ENCODE peak calls at places on chromosomes 13 and 19, in four cellular contexts. J is CD8-positive, alpha-beta memory T cell; U is lung; H is heart left ventricle. F is an unnamed sample.

GRCh38 chr13:99659234-99659633 is 158.0 kb downstream of the TM9SF2 start:
- DNase-seq in J (peak; percentile 7), H (no peak), U (no peak), F (no peak)

GRCh38 chr19:6876790-6877189 is 10.6 kb upstream of the ADGRE1 start:
- DNase-seq in J (no peak), U (no peak), H (no peak), F (no peak)

GRCh38 chr13:81659984-81660383 is 1319.1 kb upstream of the SPRY2 start:
- DNase-seq in J (no peak), U (no peak), H (no peak), F (no peak)

GRCh38 chr19:41706741-41707501 is 1.5 kb upstream of the CEACAM5 start:
- DNase-seq in H (no peak), U (peak; percentile 74), J (peak; percentile 73), F (peak; percentile 75)

GRCh38 chr13:20197361-20197834 is 4.7 kb upstream of the GJB2 start:
- DNase-seq in U (no peak), J (peak; percentile 44), H (no peak), F (no peak)

GRCh38 chr19:5534787-5535586 is 32.8 kb downstream of the TINCR start:
- DNase-seq in J (no peak), U (no peak), H (no peak), F (no peak)

GRCh38 chr19:14381689-14382474 is 638 bp downstream of the ADGRE5 start:
- DNase-seq in J (peak; percentile 90), H (peak; percentile 43), U (peak; percentile 65), F (peak; percentile 52)

GRCh38 chr13:31850041-31850440 is 110.7 kb downstream of the RXFP2 start:
- DNase-seq in J (no peak), U (no peak), H (no peak), F (no peak)

GRCh38 chr19:48806818-48807589 is 3.8 kb downstream of the BCAT2 start:
- DNase-seq in H (no peak), J (no peak), U (no peak), F (no peak)

GRCh38 chr13:59178344-59178743 is 985.4 kb downstream of the DIAPH3 start:
- DNase-seq in H (no peak), J (no peak), U (no peak), F (no peak)

GRCh38 chr13:98112456-98112855 is 30.4 kb upstream of the FARP1 start:
- DNase-seq in H (no peak), J (no peak), U (no peak), F (no peak)

GRCh38 chr13:24339937-24340607 is 30.7 kb downstream of the C1QTNF9 start:
- DNase-seq in J (no peak), H (no peak), U (no peak), F (no peak)

GRCh38 chr13:99590519-99591011 is 89.3 kb downstream of the TM9SF2 start:
- DNase-seq in U (no peak), H (no peak), J (no peak), F (no peak)

GRCh38 chr13:98749501-98749900 is 3.0 kb downstream of the SLC15A1 start:
- DNase-seq in J (no peak), U (no peak), H (no peak), F (no peak)

GRCh38 chr19:21851596-21852345 is 15.8 kb upstream of the ZNF43 start:
- DNase-seq in J (peak; percentile 89), U (peak; percentile 96), H (peak; percentile 96), F (peak; percentile 92)

DNA sequence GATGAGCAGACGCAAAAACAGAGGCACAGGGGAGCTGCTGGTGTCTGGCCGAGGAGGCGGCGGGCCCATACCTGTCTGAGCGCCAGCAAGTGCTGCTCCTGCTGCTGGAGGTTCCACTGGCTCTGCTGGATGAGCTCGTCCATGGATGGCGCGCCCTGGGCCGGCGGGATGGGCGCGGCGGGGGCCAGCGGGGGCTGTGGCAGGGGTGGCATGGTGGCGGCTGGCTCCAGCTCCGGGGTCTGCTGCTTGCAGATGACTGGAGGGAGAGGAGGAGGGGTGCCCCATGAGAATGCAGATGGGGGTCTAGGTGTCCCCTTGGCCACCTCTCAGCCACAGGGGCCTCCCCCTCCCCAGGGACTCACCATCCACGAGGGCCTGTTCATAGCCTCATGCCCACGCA is 6.9 kb downstream of the CHERP start:
- DNase-seq in U (no peak), H (no peak), J (no peak), F (no peak)
- H3K36me3 ChIP-seq in U (peaks cover 12% of the 10 kb centered on the region), H (peaks cover 88% of the 10 kb centered on the region), J (peaks cover 34% of the 10 kb centered on the region), F (peaks cover 6% of the 10 kb centered on the region)

GRCh38 chr13:40961224-40961623 is 57.9 kb downstream of the ELF1 start:
- DNase-seq in U (no peak), J (no peak), H (no peak), F (no peak)

GRCh38 chr13:40958655-40959054 is 60.5 kb downstream of the ELF1 start:
- DNase-seq in U (no peak), J (no peak), H (no peak), F (no peak)

GRCh38 chr13:40963927-40964326 is 55.2 kb downstream of the ELF1 start:
- DNase-seq in U (no peak), J (no peak), H (no peak), F (no peak)

GRCh38 chr13:40961826-40962225 is 57.3 kb downstream of the ELF1 start:
- DNase-seq in H (no peak), U (no peak), J (no peak), F (no peak)

DNA sequence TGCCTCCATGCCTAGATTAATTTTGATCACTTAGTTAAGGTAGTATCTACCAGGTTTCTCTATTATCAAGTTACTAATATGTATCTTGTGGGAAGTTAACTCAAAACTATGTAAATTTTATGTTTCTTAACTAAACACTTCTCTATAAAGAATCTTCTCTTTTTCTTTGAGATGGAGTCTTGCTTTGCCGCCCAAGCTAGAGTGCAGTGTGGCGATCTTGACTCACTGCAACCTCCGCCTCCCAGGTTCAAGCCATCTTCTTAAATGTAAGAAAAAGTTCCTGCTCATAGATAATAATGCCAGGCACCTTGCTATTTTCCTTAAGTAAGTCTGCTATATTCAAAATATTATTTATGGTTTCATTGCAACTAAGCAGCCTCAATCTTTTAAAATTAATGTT is 58.4 kb downstream of the ELF1 start:
- DNase-seq in H (no peak), U (no peak), J (no peak), F (no peak)
- H3K27ac ChIP-seq in H (no peak overlapping the region), U (no peak overlapping the region), J (no peak overlapping the region), F (no peak overlapping the region)

DNA sequence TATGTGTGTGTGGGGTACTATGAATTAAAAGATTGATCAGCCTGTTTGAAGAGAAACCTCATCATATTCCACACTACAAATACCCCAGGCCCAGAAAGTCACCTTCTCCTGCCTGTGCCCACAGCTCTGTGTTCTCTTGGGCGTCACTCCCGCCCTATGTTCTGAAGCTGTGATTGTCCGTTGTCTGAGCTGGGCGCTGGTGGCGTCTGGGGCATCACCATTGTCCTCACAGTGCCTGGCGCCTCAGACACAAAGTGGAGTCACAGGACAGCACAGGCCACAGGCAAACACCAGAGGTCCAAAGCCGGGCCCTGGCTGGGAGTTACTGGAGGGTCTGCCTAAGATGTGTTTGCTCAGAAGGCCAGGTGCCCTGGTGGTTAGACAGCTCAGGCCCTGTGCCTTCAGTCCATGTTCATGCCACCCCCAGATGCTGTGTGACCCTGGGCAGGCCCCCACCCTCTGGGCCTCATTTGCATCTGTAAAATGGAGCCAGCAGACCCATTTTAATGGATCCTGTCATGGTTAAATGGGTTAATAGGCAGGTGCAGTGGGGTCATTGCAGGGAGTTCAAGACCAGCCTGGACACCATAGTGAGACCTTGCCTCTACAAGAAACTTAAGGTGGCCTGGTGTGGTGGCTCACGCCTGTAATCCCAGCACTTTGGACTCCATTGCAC is 34.5 kb downstream of the DNM2 start:
- DNase-seq in U (no peak), J (no peak), H (no peak), F (no peak)
- H3K4me1 ChIP-seq in U (peaks cover 12% of the 10 kb centered on the region), J (peaks cover 90% of the 10 kb centered on the region), H (peaks cover 24% of the 10 kb centered on the region), F (peaks cover 54% of the 10 kb centered on the region)

GRCh38 chr13:113991676-113992179 is 17.9 kb upstream of the C13orf46 start:
- DNase-seq in H (no peak), J (no peak), U (no peak), F (no peak)
- H3K36me3 ChIP-seq in H (peaks cover 21% of the 10 kb centered on the region), J (peaks cover 56% of the 10 kb centered on the region), U (no peaks in the 10 kb centered on the region), F (no peaks in the 10 kb centered on the region)

GRCh38 chr19:39533791-39534190 is 1.1 kb upstream of the EID2B start:
- DNase-seq in U (no peak), H (no peak), J (no peak), F (no peak)

GRCh38 chr19:39531834-39532232 is 819 bp downstream of the EID2B start:
- DNase-seq in H (no peak), U (no peak), J (no peak), F (no peak)

GRCh38 chr19:39532233-39533002 is at the start of gene EID2B:
- DNase-seq in J (peak; percentile 91), U (peak; percentile 95), H (peak; percentile 95), F (peak; percentile 96)

DNA sequence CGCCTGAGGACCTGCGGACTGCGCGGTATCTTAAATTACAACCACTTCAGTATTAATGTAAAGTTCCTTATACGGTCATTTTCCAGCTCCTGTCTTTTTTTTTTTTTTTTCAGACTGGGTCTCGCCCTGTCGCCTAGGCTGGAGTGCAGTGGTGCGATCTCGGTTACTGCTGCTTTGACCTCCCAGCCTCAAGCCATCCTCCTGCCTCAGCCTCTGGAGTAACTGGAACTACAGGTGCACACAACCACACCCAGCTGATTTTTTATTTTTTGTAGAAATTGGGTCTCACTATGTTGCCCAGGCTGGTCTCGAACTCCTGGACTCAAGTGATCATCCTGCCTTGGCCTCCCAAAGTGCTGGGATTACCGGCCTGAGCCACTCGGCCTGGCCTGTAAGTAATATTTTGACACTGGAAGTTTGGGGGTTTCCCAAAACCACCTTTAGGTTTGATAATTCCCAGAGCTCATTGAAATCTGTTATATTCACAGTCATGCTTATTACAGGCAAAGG is 406 bp upstream of the EID2B start:
- DNase-seq in J (no peak), U (no peak), H (no peak), F (no peak)
- H3K27ac ChIP-seq in J (no peak overlapping the region), U (no peak overlapping the region), H (no peak overlapping the region), F (no peak overlapping the region)

GRCh38 chr19:645912-646797 is 6.5 kb downstream of the FGF22 start:
- DNase-seq in H (no peak), J (no peak), U (no peak), F (no peak)

GRCh38 chr19:643736-644135 is 4.1 kb downstream of the FGF22 start:
- DNase-seq in J (no peak), U (no peak), H (no peak), F (no peak)

GRCh38 chr19:644363-644762 is 4.7 kb downstream of the FGF22 start:
- DNase-seq in U (no peak), J (no peak), H (no peak), F (no peak)

GRCh38 chr19:642755-643727 is 3.4 kb downstream of the FGF22 start:
- DNase-seq in U (no peak), H (no peak), J (no peak), F (no peak)

DNA sequence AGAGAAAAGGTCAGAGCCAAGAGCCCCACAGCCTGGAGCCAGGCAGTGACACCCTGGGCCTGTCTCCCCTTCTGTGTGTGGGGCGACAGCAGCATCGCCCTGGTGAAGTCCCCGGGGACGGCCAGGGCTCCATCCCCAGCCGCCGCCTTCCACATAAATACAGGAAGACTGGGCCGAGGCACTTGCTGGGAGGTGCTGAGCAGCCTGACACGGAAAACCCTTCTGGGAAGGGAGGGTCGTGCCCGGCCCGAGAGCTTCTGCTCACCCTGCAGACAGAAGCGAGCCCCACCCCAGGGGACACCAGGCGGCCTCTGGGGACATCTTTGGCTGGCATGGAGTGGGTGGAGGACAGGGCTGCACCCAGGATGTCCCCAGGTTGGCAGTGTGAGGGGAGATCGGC is 5.1 kb downstream of the FGF22 start:
- DNase-seq in U (no peak), H (no peak), J (no peak), F (no peak)
- H3K4me1 ChIP-seq in U (no peaks in the 10 kb centered on the region), H (no peaks in the 10 kb centered on the region), J (no peaks in the 10 kb centered on the region), F (no peaks in the 10 kb centered on the region)

F was measured in pancreas.